ENCODE peak calls at places on chromosomes 16 and 17, in seven cellular contexts. One of them, this sample, is unnamed.

GRCh38 chr16:57146735-57147134 is 39.1 kb downstream of the PSME3IP1 start:
- DNase-seq in osteocyte: no peak
- DNase-seq in stimulated activated CD4-positive, alpha-beta T cell treated with anti-CD3 and anti-CD28 coated beads, Interleukin-15, amount 100 ng/mL, for 48 hours: no peak
- DNase-seq in Caki2: no peak
- DNase-seq in heart right ventricle: no peak
- DNase-seq in IMR-90: no peak
- DNase-seq in HCT116: no peak
- DNase-seq in this sample: no peak

GRCh38 chr17:76968707-76969597 is 100.7 kb downstream of the MGAT5B start:
- DNase-seq in heart right ventricle: no peak
- DNase-seq in stimulated activated CD4-positive, alpha-beta T cell treated with anti-CD3 and anti-CD28 coated beads, Interleukin-15, amount 100 ng/mL, for 48 hours: peak
- DNase-seq in HCT116: no peak
- DNase-seq in Caki2: no peak
- DNase-seq in osteocyte: no peak
- DNase-seq in IMR-90: no peak
- DNase-seq in this sample: no peak

GRCh38 chr17:47077576-47077975 is 98.5 kb upstream of the RPRML start:
- DNase-seq in HCT116: no peak
- DNase-seq in heart right ventricle: no peak
- DNase-seq in IMR-90: peak
- DNase-seq in osteocyte: no peak
- DNase-seq in Caki2: no peak
- DNase-seq in stimulated activated CD4-positive, alpha-beta T cell treated with anti-CD3 and anti-CD28 coated beads, Interleukin-15, amount 100 ng/mL, for 48 hours: no peak
- DNase-seq in this sample: no peak

GRCh38 chr17:67375761-67376160 is 1.3 kb upstream of the PITPNC1 start:
- DNase-seq in Caki2: no peak
- DNase-seq in stimulated activated CD4-positive, alpha-beta T cell treated with anti-CD3 and anti-CD28 coated beads, Interleukin-15, amount 100 ng/mL, for 48 hours: no peak
- DNase-seq in osteocyte: no peak
- DNase-seq in IMR-90: no peak
- DNase-seq in heart right ventricle: no peak
- DNase-seq in HCT116: no peak
- DNase-seq in this sample: no peak

GRCh38 chr17:19004601-19005441 is at the start of gene FAM83G:
- DNase-seq in osteocyte: no peak
- DNase-seq in stimulated activated CD4-positive, alpha-beta T cell treated with anti-CD3 and anti-CD28 coated beads, Interleukin-15, amount 100 ng/mL, for 48 hours: peak
- DNase-seq in Caki2: peak
- DNase-seq in heart right ventricle: peak
- DNase-seq in HCT116: peak
- DNase-seq in IMR-90: peak
- DNase-seq in this sample: peak

GRCh38 chr17:80242505-80242904 is 18.1 kb upstream of the RNF213 start:
- DNase-seq in Caki2: no peak
- DNase-seq in stimulated activated CD4-positive, alpha-beta T cell treated with anti-CD3 and anti-CD28 coated beads, Interleukin-15, amount 100 ng/mL, for 48 hours: no peak
- DNase-seq in heart right ventricle: no peak
- DNase-seq in IMR-90: no peak
- DNase-seq in HCT116: no peak
- DNase-seq in osteocyte: no peak
- DNase-seq in this sample: no peak

GRCh38 chr17:7982666-7983065 is 19.7 kb upstream of the GUCY2D start:
- DNase-seq in stimulated activated CD4-positive, alpha-beta T cell treated with anti-CD3 and anti-CD28 coated beads, Interleukin-15, amount 100 ng/mL, for 48 hours: no peak
- DNase-seq in heart right ventricle: no peak
- DNase-seq in IMR-90: peak
- DNase-seq in Caki2: no peak
- DNase-seq in HCT116: no peak
- DNase-seq in osteocyte: no peak
- DNase-seq in this sample: no peak

GRCh38 chr16:75576384-75576811 is 10.2 kb downstream of the GABARAPL2 start:
- DNase-seq in heart right ventricle: no peak
- DNase-seq in HCT116: no peak
- DNase-seq in osteocyte: no peak
- DNase-seq in Caki2: no peak
- DNase-seq in stimulated activated CD4-positive, alpha-beta T cell treated with anti-CD3 and anti-CD28 coated beads, Interleukin-15, amount 100 ng/mL, for 48 hours: no peak
- DNase-seq in IMR-90: no peak
- DNase-seq in this sample: no peak

GRCh38 chr17:69552986-69553667 is 138.6 kb downstream of the MAP2K6 start:
- DNase-seq in IMR-90: no peak
- DNase-seq in osteocyte: no peak
- DNase-seq in HCT116: no peak
- DNase-seq in stimulated activated CD4-positive, alpha-beta T cell treated with anti-CD3 and anti-CD28 coated beads, Interleukin-15, amount 100 ng/mL, for 48 hours: no peak
- DNase-seq in Caki2: no peak
- DNase-seq in heart right ventricle: no peak
- DNase-seq in this sample: no peak

GRCh38 chr16:28326881-28327610 is 34.7 kb downstream of the SBK1 start:
- DNase-seq in HCT116: peak
- DNase-seq in IMR-90: peak
- DNase-seq in heart right ventricle: peak
- DNase-seq in osteocyte: no peak
- DNase-seq in Caki2: peak
- DNase-seq in stimulated activated CD4-positive, alpha-beta T cell treated with anti-CD3 and anti-CD28 coated beads, Interleukin-15, amount 100 ng/mL, for 48 hours: peak
- DNase-seq in this sample: peak